ENCODE peak calls at places on chromosomes 4 and X, in four cellular contexts. T is nephron progenitor cell; K is progenitor cell of endocrine pancreas; R is activated CD4-positive, CD25-positive, alpha-beta regulatory T cell treated with anti-CD3 and anti-CD28 coated beads, Interleukin-2, amount 50 U/mL, for 72 hours. N is an unnamed sample.

GRCh38 chr4:156694413-156694812 is 277.2 kb downstream of the PDGFC start:
- DNase-seq in R (no peak), T (no peak), K (no peak), N (no peak)

GRCh38 chr4:3341760-3342159 is 48.9 kb downstream of the RGS12 start:
- DNase-seq in K (no peak), R (no peak), T (no peak), N (no peak)

GRCh38 chrX:46863072-46863471 is 26.2 kb downstream of the RP2 start:
- DNase-seq in K (no peak), R (no peak), T (no peak), N (no peak)

GRCh38 chr4:152259866-152260265 is 276.0 kb downstream of the FBXW7 start:
- DNase-seq in K (no peak), T (no peak), R (no peak), N (no peak)

GRCh38 chr4:26959654-26960047 is 99.0 kb downstream of the STIM2 start:
- DNase-seq in R (no peak), T (no peak), K (no peak), N (no peak)

GRCh38 chr4:132818091-132818490 is 331.0 kb upstream of the PCDH10 start:
- DNase-seq in R (no peak), T (peak; percentile 26), K (peak; percentile 28), N (peak; percentile 32)

GRCh38 chr4:128334256-128334655 is 46.6 kb upstream of the PGRMC2 start:
- DNase-seq in K (no peak), T (no peak), R (no peak), N (no peak)

GRCh38 chrX:117835034-117835433 is 281.6 kb downstream of the KLHL13 start:
- DNase-seq in K (no peak), T (no peak), R (no peak), N (no peak)

GRCh38 chr4:101163936-101164335 is 183.4 kb downstream of the PPP3CA start:
- DNase-seq in K (no peak), R (no peak), T (no peak), N (no peak)

GRCh38 chrX:153333271-153333670 is 682 bp upstream of the ZNF275 start:
- DNase-seq in T (no peak), K (no peak), R (no peak), N (no peak)

GRCh38 chr4:107989162-107989536 is 540 bp upstream of the HADH start:
- DNase-seq in T (no peak), K (no peak), R (no peak), N (no peak)

GRCh38 chr4:140078366-140078765 is 75.6 kb downstream of the MAML3 start:
- DNase-seq in T (peak; percentile 55), R (no peak), K (no peak), N (no peak)

GRCh38 chr4:5751073-5751917 is 40.3 kb downstream of the EVC start:
- DNase-seq in R (no peak), K (no peak), T (no peak), N (no peak)

GRCh38 chr4:139815646-139816601 is 150.3 kb downstream of the MGST2 start:
- DNase-seq in R (no peak), K (peak; percentile 15), T (peak; percentile 66), N (peak; percentile 79)

GRCh38 chrX:119190251-119190651 is 45.8 kb upstream of the PGRMC1 start:
- DNase-seq in R (no peak), K (no peak), T (no peak), N (no peak)

GRCh38 chrX:132737743-132738142 is 220.7 kb downstream of the HS6ST2 start:
- DNase-seq in R (peak; percentile 32), T (no peak), K (no peak), N (no peak)

GRCh38 chr4:7531640-7531994 is 96.9 kb upstream of the PSAPL1 start:
- DNase-seq in K (no peak), T (peak; percentile 32), R (no peak), N (no peak)

GRCh38 chrX:30573125-30573524 is 4.4 kb downstream of the TASL start:
- DNase-seq in R (no peak), T (no peak), K (no peak), N (no peak)

N was measured in neural crest cell.